ENCODE peak calls at places on chromosomes 4 and X, in six cellular contexts. A, I, O, G, C and X are unnamed samples.
A peak's percentile ranks its signal among the peaks of the same experiment; 100 is the strongest.

GRCh38 chrX:12007881-12008280 is 130.4 kb upstream of the FRMPD4 start:
- DNase-seq in G (no peak), C (no peak), O (peak; percentile 75), A (no peak), I (no peak), X (peak; percentile 73)

GRCh38 chrX:133897593-133898163 is 87.7 kb downstream of the GPC3 start:
- DNase-seq in G (no peak), I (no peak), O (no peak), C (no peak), A (no peak), X (no peak)

GRCh38 chr4:127400736-127401346 is 231.9 kb upstream of the INTU start:
- DNase-seq in I (no peak), G (peak; percentile 80), C (peak; percentile 67), O (peak; percentile 87), A (peak; percentile 73), X (peak; percentile 72)

GRCh38 chrX:139290310-139290709 is 240.2 kb upstream of the F9 start:
- DNase-seq in A (no peak), I (no peak), O (no peak), C (no peak), G (no peak), X (no peak)

GRCh38 chrX:9917861-9918260 is 49.3 kb upstream of the CLDN34 start:
- DNase-seq in O (no peak), G (no peak), C (no peak), I (no peak), A (no peak), X (no peak)

GRCh38 chr4:145380123-145380522 is 101.5 kb upstream of the SMAD1 start:
- DNase-seq in A (no peak), C (no peak), I (no peak), G (no peak), O (no peak), X (no peak)

GRCh38 chr4:139735381-139736256 is 70.0 kb downstream of the MGST2 start:
- DNase-seq in C (peak; percentile 75), A (peak; percentile 44), G (peak; percentile 83), O (peak; percentile 43), I (no peak), X (no peak)

GRCh38 chr4:168220893-168221292 is 97.7 kb downstream of the DDX60 start:
- DNase-seq in I (no peak), G (no peak), C (no peak), A (no peak), O (no peak), X (no peak)

GRCh38 chrX:66110112-66110511 is 53.9 kb upstream of the HEPH start:
- DNase-seq in I (no peak), G (no peak), O (peak; percentile 20), A (peak; percentile 20), C (no peak), X (no peak)

GRCh38 chrX:119003462-119003861 is 29.0 kb downstream of the LONRF3 start:
- DNase-seq in A (no peak), O (no peak), G (no peak), C (no peak), I (no peak), X (no peak)

GRCh38 chr4:20251796-20252655 is at the start of gene SLIT2:
- DNase-seq in G (peak; percentile 89), I (peak; percentile 78), O (peak; percentile 90), A (peak; percentile 88), C (peak; percentile 95), X (peak; percentile 79)

GRCh38 chrX:118839334-118839958 is 15.8 kb downstream of the ZCCHC12 start:
- DNase-seq in A (peak; percentile 87), I (peak; percentile 87), O (peak; percentile 65), G (peak; percentile 89), C (peak; percentile 84), X (no peak)

GRCh38 chrX:9438950-9439494 is 25.8 kb upstream of the TBL1X start:
- DNase-seq in O (no peak), I (no peak), C (no peak), G (no peak), A (no peak), X (peak; percentile 61)

GRCh38 chr4:112029642-112030235 is 115.5 kb upstream of the FAM241A start:
- DNase-seq in A (no peak), O (no peak), I (no peak), C (peak; percentile 10), G (peak; percentile 27), X (no peak)

GRCh38 chr4:6114181-6114580 is 86.2 kb downstream of the JAKMIP1 start:
- DNase-seq in O (no peak), A (no peak), I (no peak), C (no peak), G (no peak), X (no peak)

GRCh38 chr4:126269106-126269505 is 954.4 kb downstream of the FAT4 start:
- DNase-seq in A (no peak), O (peak; percentile 82), G (no peak), I (no peak), C (no peak), X (no peak)

GRCh38 chr4:118175506-118175905 is 141.2 kb downstream of the NDST3 start:
- DNase-seq in I (no peak), C (no peak), A (no peak), O (peak; percentile 19), G (no peak), X (no peak)

GRCh38 chr4:158861766-158862165 is 92.9 kb downstream of the FNIP2 start:
- DNase-seq in G (no peak), O (no peak), C (no peak), I (no peak), A (no peak), X (no peak)

GRCh38 chrX:94551831-94552230 is 877.8 kb downstream of the FAM133A start:
- DNase-seq in C (no peak), G (no peak), I (no peak), A (no peak), O (no peak), X (no peak)

GRCh38 chrX:38578152-38578551 is 16.8 kb downstream of the TSPAN7 start:
- DNase-seq in C (no peak), G (no peak), I (no peak), O (no peak), A (no peak), X (no peak)

GRCh38 chrX:51407520-51408409 is 75.1 kb downstream of the NUDT10 start:
- DNase-seq in I (no peak), C (no peak), A (no peak), G (no peak), O (no peak), X (no peak)

GRCh38 chr4:182175788-182176519 is 67.2 kb upstream of the TENM3 start:
- DNase-seq in G (no peak), A (no peak), C (no peak), I (no peak), O (no peak), X (no peak)

GRCh38 chrX:98067611-98068010 is 1183.9 kb downstream of the RPA4 start:
- DNase-seq in O (no peak), G (no peak), C (no peak), A (no peak), I (no peak), X (peak; percentile 44)

GRCh38 chr4:128782076-128782715 is 27.3 kb upstream of the JADE1 start:
- DNase-seq in I (no peak), O (no peak), A (no peak), C (no peak), G (no peak), X (peak; percentile 29)

GRCh38 chr4:108738307-108738706 is 24.5 kb downstream of the ETNPPL start:
- DNase-seq in I (no peak), O (peak; percentile 12), G (no peak), A (no peak), C (no peak), X (no peak)

GRCh38 chr4:108744307-108744706 is 18.5 kb downstream of the ETNPPL start:
- DNase-seq in I (no peak), C (no peak), A (no peak), O (no peak), G (no peak), X (no peak)

GRCh38 chr4:108742451-108742850 is 20.4 kb downstream of the ETNPPL start:
- DNase-seq in A (no peak), G (no peak), O (no peak), I (no peak), C (no peak), X (no peak)

GRCh38 chr4:108743021-108743420 is 19.8 kb downstream of the ETNPPL start:
- DNase-seq in G (no peak), I (peak; percentile 55), C (no peak), A (peak; percentile 37), O (no peak), X (no peak)
- TF ChIP-seq CTCF in G (no peak), I (no peak), C (no peak), A (peak; percentile 50), O (no peak), X (peak; percentile 16)

DNA sequence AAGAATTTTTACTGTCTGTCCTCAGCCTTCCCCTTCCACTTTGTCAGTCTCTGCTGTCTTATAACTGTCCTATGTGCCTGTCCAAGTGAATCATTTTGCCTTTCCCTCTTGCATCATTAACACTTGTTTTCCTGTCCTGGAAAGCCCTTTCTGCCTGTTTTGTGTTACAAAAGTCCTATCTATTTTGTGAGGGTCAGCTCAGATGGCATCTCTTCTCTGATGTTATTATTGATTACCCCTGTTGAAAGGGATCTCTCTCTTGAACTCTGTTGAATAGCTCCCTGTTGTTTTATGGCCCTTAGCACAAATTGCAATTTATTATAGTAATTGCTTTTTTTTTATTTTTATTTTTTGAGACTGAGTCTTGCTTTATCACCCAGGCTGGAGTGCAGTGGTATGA is 40.2 kb downstream of the TBC1D19 start:
- DNase-seq in O (no peak), I (no peak), C (no peak), A (no peak), G (no peak), X (no peak)
- TF ChIP-seq CTCF in O (no peak), I (no peak), C (no peak), A (no peak), G (no peak), X (no peak)

GRCh38 chr4:52015366-52015765 is 4.8 kb downstream of the LRRC66 start:
- DNase-seq in A (no peak), I (no peak), O (peak; percentile 20), C (no peak), G (no peak), X (no peak)
- TF ChIP-seq CTCF in A (peak; percentile 57), I (no peak), O (peak; percentile 24), C (no peak), G (no peak), X (peak; percentile 16)

DNA sequence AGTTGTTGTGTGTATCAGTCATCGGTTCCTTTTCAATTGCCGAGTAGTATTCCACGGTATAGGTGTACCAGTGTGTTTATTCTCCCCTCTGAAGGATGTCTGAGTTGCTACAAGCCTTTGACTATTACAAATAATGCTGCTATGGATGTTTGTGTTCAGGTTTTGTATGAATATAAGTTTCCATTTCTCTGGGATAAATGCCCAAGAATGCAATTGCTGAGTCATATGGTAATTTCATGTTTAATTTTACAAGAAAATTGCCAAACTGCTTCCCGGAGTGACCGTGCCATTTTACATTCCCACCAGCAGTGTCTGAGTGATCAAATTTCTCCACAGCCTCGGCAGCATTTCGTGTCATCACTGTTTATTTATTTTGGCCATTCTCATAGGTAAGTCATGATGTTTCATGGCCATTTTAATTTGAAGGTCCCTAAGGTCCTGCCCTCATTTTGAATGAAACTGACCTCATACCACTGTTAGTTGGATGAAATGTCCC is 73.9 kb downstream of the IRF2 start:
- DNase-seq in A (no peak), G (no peak), I (no peak), O (peak; percentile 93), C (no peak), X (peak; percentile 89)
- TF ChIP-seq CTCF in A (no peak), G (no peak), I (no peak), O (peak; percentile 34), C (no peak), X (peak; percentile 62)